ENCODE peak calls at places on chromosome 2, in four cellular contexts. J, M, W and Q are unnamed samples.

GRCh38 chr2:3423492-3424170 is 44.1 kb downstream of the TRAPPC12 start:
- DNase-seq in W (peak), M (peak), J (peak), Q (peak)

GRCh38 chr2:43196773-43197567 is 29.4 kb downstream of the ZFP36L2 start:
- DNase-seq in J (no peak), M (no peak), W (no peak), Q (no peak)

GRCh38 chr2:43184339-43184895 is 42.0 kb downstream of the ZFP36L2 start:
- DNase-seq in W (peak), M (peak), J (no peak), Q (no peak)

GRCh38 chr2:238449241-238449640 is 22.5 kb downstream of the ASB1 start:
- DNase-seq in J (no peak), M (no peak), W (no peak), Q (no peak)

GRCh38 chr2:5482929-5483331 is 209.3 kb upstream of the SOX11 start:
- DNase-seq in M (no peak), J (no peak), W (no peak), Q (no peak)

GRCh38 chr2:233544079-233544690 is 22.4 kb downstream of the USP40 start:
- DNase-seq in J (no peak), M (no peak), W (no peak), Q (no peak)

GRCh38 chr2:33213244-33213643 is 263.2 kb upstream of the RASGRP3 start:
- DNase-seq in J (no peak), W (no peak), M (no peak), Q (no peak)

GRCh38 chr2:60414731-60415130 is 138.7 kb downstream of the BCL11A start:
- DNase-seq in J (no peak), W (no peak), M (no peak), Q (no peak)

GRCh38 chr2:100940766-100941645 is 61.1 kb upstream of the RPL31 start:
- DNase-seq in J (no peak), M (no peak), W (no peak), Q (no peak)

GRCh38 chr2:219570924-219571310 is 422 bp downstream of the OBSL1 start:
- DNase-seq in J (no peak), M (no peak), W (no peak), Q (no peak)

GRCh38 chr2:162888641-162889040 is 50.1 kb upstream of the KCNH7 start:
- DNase-seq in M (no peak), W (no peak), J (no peak), Q (no peak)

GRCh38 chr2:58039170-58039611 is 7.4 kb upstream of the VRK2 start:
- DNase-seq in M (peak), W (no peak), J (no peak), Q (no peak)

GRCh38 chr2:224347181-224348051 is 54.5 kb downstream of the FAM124B start:
- DNase-seq in J (no peak), W (no peak), M (no peak), Q (no peak)

GRCh38 chr2:39202639-39203369 is 41.0 kb downstream of the CDKL4 start:
- DNase-seq in M (no peak), W (no peak), J (no peak), Q (no peak)

GRCh38 chr2:150606380-150607060 is 119.1 kb upstream of the RND3 start:
- DNase-seq in M (no peak), W (no peak), J (no peak), Q (no peak)

GRCh38 chr2:222504191-222504590 is 79.8 kb downstream of the SGPP2 start:
- DNase-seq in W (no peak), J (no peak), M (no peak), Q (no peak)

GRCh38 chr2:82139979-82140611 is 1835.5 kb upstream of the LRRTM1 start:
- DNase-seq in M (no peak), W (no peak), J (no peak), Q (no peak)

GRCh38 chr2:26316041-26316440 is 29.9 kb upstream of the SELENOI start:
- DNase-seq in J (peak), M (no peak), W (peak), Q (no peak)

GRCh38 chr2:126359494-126359893 is 296.5 kb upstream of the GYPC start:
- DNase-seq in M (peak), W (no peak), J (no peak), Q (no peak)

GRCh38 chr2:217386041-217386440 is 526.2 kb upstream of the TNP1 start:
- DNase-seq in J (no peak), W (no peak), M (no peak), Q (no peak)

GRCh38 chr2:36406296-36406695 is 50.7 kb downstream of the CRIM1 start:
- DNase-seq in J (no peak), W (no peak), M (no peak), Q (no peak)

GRCh38 chr2:66575625-66576371 is 140.9 kb downstream of the MEIS1 start:
- DNase-seq in W (no peak), J (peak), M (no peak), Q (peak)

GRCh38 chr2:206936456-206937222 is 2.7 kb upstream of the CPO start:
- DNase-seq in J (peak), M (no peak), W (no peak), Q (no peak)

DNA sequence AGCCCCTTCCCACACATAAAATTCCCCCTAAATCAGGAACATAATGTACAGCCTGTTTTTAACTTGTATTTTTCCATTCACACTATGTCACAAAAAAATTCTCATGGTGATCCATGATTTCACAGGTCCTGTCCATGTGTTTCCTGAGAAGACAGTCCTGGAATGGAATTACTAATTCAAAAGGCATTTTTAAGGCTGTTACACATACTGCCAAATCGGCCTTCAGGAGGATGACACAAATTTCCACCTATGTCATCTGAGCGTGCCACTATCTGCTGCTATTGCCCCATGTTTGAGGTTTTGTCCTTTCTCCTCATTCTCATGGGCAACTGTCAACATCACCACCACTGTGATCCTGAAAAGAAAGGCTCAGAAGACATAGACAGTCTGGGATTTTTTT is 73.6 kb downstream of the MARCHF4 start:
- DNase-seq in M (no peak), W (no peak), J (no peak), Q (no peak)
- TF ChIP-seq FOXJ3 in M (no peak), W (no peak), J (no peak), Q (no peak)

GRCh38 chr2:85714841-85715240 is 20.7 kb downstream of the GNLY start:
- DNase-seq in W (no peak), J (no peak), M (no peak), Q (no peak)

GRCh38 chr2:85712849-85713612 is 18.9 kb downstream of the GNLY start:
- DNase-seq in J (no peak), M (no peak), W (no peak), Q (no peak)

GRCh38 chr2:85711578-85712060 is 17.5 kb downstream of the GNLY start:
- DNase-seq in M (no peak), W (no peak), J (no peak), Q (no peak)

GRCh38 chr2:85712261-85712660 is 18.1 kb downstream of the GNLY start:
- DNase-seq in M (no peak), W (no peak), J (no peak), Q (no peak)

DNA sequence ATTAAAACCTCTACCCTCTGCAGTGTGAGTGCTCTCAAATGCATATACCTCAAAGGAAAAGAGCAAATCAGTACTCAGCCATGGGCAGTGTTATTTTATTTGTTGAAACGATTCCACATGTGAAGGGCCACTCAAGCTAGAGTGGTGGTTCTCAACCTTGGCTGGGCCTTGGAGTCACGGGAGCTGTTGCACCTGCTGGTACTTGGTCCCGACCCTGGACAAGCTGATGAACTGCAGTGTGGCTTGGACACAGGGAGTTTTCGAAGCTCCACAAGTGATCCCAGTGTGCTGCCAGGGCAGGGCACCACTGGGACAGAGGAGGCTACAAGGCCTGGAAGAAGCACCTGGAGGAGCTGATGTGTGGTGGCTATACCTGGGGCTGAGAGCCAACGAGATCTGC is 19.7 kb downstream of the GNLY start:
- DNase-seq in J (no peak), M (no peak), W (no peak), Q (no peak)
- TF ChIP-seq MAX in J (no peak), M (no peak), W (no peak), Q (no peak)

GRCh38 chr2:151668737-151669136 is 65.5 kb downstream of the NEB start:
- DNase-seq in J (no peak), M (peak), W (no peak), Q (no peak)
- TF ChIP-seq FOXJ3 in J (no peak), M (no peak), W (no peak), Q (no peak)

DNA sequence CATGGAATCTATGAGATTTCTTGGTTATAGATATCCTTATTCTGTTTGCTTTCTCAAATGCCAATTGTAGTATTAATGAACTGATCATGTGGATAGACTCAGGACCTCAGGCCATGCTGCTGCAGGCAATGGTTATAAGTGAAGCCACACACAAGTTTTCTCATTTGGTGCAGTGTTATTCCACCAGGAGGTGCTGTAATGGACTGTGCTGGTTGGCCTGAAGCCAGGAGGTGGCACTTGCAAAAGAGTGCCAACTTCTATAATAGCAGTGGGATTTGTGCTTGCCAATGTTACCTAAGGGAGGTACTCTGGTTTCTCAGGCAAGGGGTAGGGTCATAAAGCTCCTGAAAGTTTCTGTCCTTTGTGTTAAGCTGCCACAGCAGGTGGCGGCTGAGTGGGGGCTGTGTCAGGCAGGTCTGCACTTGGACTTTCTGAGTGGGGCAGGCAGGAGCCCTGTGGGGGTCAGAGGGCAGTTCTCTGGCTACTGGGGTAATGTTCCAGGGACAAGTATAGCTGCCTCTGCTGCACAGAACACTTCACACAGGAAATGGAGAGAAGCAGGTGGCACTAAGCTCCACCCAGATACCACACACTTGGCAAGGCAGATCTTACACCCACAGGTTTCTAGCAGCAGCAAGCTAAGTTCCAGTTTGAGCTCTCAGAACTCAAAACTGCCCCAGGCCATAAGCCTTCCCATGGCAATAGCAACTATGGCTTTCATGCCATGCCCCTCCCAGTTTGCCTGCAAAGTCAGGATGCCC is 352.6 kb upstream of the CWC22 start:
- DNase-seq in J (no peak), M (no peak), W (no peak), Q (no peak)
- TF ChIP-seq MAX in J (no peak), M (no peak), W (no peak), Q (no peak)

GRCh38 chr2:225668606-225669266 is 269.2 kb downstream of the NYAP2 start:
- DNase-seq in J (peak), W (peak), M (peak), Q (no peak)

GRCh38 chr2:225670111-225670974 is 270.8 kb downstream of the NYAP2 start:
- DNase-seq in W (peak), J (peak), M (no peak), Q (no peak)

DNA sequence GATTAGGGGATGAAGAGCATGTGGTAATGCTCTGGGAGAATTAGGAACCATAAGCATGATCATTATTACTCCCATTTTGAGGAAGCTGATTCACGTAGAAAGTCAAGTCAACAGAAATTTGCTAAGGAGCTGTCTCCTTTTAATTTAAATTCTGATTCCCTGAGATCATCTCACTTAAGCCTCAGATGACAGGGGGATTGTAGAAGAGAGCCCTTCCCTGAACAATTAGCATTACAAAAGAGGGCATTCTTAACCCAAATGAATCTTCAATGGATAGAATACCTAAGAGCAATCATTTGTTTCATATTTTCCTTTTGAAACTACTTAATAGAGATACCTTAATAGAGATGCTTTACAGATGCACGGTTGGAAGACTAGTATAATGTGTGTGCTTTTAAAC is 268.0 kb downstream of the NYAP2 start:
- DNase-seq in J (no peak), M (no peak), W (no peak), Q (no peak)
- TF ChIP-seq FOXJ3 in J (no peak), M (no peak), W (no peak), Q (no peak)